ENCODE peak calls at places on chromosomes 4 and X, in six cellular contexts. S is gastrocnemius medialis, C is HCT116, T is IMR-90, Q is GM12891, H is GM12892. Z is an unnamed sample.

GRCh38 chrX:1190596-1191145 is 21.8 kb downstream of the CRLF2 start:
- DNase-seq in S (no peak), T (no peak), H (no peak), Q (no peak), C (no peak), Z (no peak)

GRCh38 chr4:168600796-168601583 is 104.1 kb downstream of the PALLD start:
- DNase-seq in T (no peak), Q (no peak), S (no peak), H (no peak), C (peak; percentile 64), Z (no peak)

GRCh38 chrX:39823848-39824247 is 273.9 kb downstream of the BCOR start:
- DNase-seq in H (no peak), Q (no peak), C (no peak), T (no peak), S (no peak), Z (no peak)

GRCh38 chrX:19283597-19284339 is 60.0 kb upstream of the PDHA1 start:
- DNase-seq in T (no peak), H (no peak), Q (no peak), C (no peak), S (no peak), Z (no peak)

GRCh38 chrX:443676-444210 is 57.0 kb upstream of the PPP2R3B start:
- DNase-seq in T (no peak), S (no peak), Q (no peak), H (no peak), C (no peak), Z (no peak)

GRCh38 chrX:32987139-32987538 is 224.2 kb downstream of the DMD start:
- DNase-seq in H (no peak), Q (no peak), T (no peak), S (no peak), C (no peak), Z (no peak)

GRCh38 chr4:109497511-109497910 is 62.5 kb upstream of the MCUB start:
- DNase-seq in H (no peak), Q (no peak), C (no peak), S (no peak), T (no peak), Z (no peak)

GRCh38 chr4:24805036-24805435 is 9.7 kb downstream of the SOD3 start:
- DNase-seq in H (no peak), T (no peak), Q (no peak), C (no peak), S (no peak), Z (no peak)

GRCh38 chr4:40418430-40419230 is 83.5 kb downstream of the CHRNA9 start:
- DNase-seq in Q (no peak), S (no peak), T (no peak), C (no peak), H (no peak), Z (no peak)

GRCh38 chr4:89173336-89174090 is 62.2 kb downstream of the TIGD2 start:
- DNase-seq in S (no peak), C (no peak), T (no peak), H (no peak), Q (no peak), Z (no peak)

GRCh38 chr4:144575181-144575580 is 70.8 kb upstream of the HHIP start:
- DNase-seq in H (no peak), T (no peak), Q (no peak), C (no peak), S (no peak), Z (no peak)

GRCh38 chrX:105618393-105619101 is 203.8 kb upstream of the NRK start:
- DNase-seq in S (no peak), H (no peak), Q (no peak), T (no peak), C (no peak), Z (no peak)

GRCh38 chrX:35890699-35891098 is 28.8 kb upstream of the CFAP47 start:
- DNase-seq in T (peak; percentile 11), C (no peak), Q (no peak), S (no peak), H (no peak), Z (peak; percentile 0)

GRCh38 chr4:7002336-7002735 is 40.8 kb upstream of the TADA2B start:
- DNase-seq in H (no peak), C (no peak), Q (no peak), T (no peak), S (no peak), Z (no peak)

DNA sequence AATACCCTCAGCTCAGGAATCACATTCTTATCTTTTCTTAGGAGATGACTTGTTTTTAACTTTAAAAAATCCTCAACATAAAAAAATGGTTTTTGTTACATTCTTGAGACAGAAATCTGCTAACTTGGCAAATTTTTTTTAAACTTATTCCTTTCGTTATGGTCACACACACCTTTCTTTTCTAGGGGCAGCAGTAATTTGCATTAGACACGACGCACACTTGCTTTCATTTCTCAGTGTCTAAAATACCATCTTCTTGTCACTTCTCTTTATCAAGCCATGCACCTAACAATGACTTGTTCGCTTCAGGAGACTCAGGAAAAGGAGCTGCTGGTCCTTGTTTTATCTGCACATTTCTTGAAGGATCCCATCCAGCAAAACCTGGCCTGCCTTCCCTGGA is 112.6 kb upstream of the TBL1X start:
- DNase-seq in Q (no peak), C (no peak), T (no peak), S (no peak), H (no peak), Z (no peak)
- TF ChIP-seq POLR2A in Q (no peak), C (no peak), T (no peak), S (no peak), H (no peak), Z (no peak)

DNA sequence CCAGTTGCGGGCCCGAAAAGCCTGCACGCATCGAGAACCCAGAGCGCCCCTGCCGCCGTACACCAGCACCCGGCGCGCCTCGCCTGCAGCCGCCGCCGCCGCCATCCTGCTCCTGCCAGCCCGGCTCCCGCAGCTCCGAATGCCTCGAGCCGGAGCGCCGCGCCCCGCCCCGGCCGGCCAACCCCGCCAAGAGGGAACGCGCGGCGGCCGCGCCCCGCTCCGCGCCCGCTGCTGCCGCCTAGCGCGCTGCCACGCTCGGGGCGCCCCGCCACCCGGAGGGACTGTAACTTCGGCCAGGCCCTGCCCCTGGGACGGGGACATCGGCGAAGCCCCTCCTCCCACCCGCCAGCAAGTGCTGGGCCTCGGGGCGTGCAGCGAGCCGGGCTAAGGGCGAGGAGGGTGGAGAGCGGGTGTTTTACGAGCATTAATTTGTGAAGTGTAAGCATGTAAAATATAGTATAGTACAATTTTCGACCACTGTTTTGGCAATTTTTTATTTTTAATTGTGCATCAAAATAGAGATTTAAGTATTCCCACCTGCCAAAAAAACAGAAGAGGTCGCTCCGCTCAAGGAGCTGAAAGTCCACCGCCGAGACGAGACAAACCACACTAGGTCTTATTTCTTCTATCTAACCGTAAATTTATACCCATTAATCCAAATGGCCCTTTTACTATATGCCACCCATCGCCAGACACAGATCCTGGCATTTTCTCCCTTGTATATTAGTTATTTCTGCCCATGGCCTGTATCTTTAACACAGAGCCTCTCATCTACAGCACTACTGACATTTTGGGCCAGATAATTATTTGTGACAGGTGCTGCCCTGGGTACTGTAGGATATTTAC is at the start of gene QDPR:
- DNase-seq in H (peak; percentile 52), C (peak; percentile 63), S (peak; percentile 75), T (peak; percentile 50), Q (peak; percentile 69), Z (peak; percentile 61)
- TF ChIP-seq POLR2A in H (no peak), C (peak; percentile 27), S (no peak), T (no peak), Q (no peak), Z (peak; percentile 56)

GRCh38 chr4:74658114-74658513 is 136.2 kb downstream of the BTC start:
- DNase-seq in H (no peak), T (no peak), C (no peak), Q (no peak), S (no peak), Z (no peak)
- TF ChIP-seq POLR2A in H (no peak), T (no peak), C (no peak), Q (no peak), S (no peak), Z (no peak)

DNA sequence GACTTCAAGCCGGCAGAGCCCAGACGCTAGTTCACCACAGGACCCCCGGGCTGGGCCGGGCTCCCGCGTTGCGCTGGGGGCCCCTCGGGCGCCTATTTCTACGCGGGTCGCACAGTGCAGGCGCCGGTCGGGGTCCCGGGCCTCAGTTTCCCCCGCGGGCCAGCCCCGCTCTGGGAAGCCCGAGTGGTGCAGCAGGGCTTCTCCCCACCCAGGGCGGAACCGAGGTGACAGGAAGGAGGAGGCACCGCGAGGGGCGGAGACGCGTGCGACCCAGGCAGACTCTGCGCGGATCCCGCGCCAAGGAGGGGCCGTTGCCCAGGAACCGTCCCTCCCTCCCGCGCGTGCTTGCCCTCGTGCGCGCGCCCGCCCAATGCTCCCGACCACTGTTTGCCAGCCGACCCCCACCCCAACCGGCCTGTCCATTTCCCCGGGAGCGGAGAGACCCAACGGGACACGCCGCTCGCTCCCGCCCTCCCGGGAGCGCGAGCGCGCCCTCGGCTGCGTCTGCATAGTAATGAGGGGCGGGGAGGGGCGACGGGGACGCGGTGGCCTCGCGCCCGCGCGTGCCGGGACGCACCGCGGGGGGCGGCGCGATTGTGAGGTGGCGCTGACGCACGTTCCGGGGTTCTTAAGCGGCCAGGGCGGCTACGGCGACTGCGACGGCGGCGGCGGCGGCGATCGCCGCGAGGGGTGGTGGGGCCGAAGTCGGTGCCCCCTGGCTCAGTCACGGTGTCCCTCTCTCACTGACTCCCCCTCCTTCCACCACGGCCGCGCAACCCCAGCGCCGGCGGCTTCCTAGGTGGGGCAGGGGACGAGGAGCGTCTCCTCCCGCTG is at the start of gene CPEB2:
- DNase-seq in T (peak; percentile 97), Q (peak; percentile 76), C (peak; percentile 67), S (peak; percentile 95), H (peak; percentile 69), Z (peak; percentile 58)
- TF ChIP-seq POLR2A in T (peak; percentile 96), Q (peak; percentile 96), C (peak; percentile 80), S (peak; percentile 100), H (peak; percentile 93), Z (peak; percentile 99)

DNA sequence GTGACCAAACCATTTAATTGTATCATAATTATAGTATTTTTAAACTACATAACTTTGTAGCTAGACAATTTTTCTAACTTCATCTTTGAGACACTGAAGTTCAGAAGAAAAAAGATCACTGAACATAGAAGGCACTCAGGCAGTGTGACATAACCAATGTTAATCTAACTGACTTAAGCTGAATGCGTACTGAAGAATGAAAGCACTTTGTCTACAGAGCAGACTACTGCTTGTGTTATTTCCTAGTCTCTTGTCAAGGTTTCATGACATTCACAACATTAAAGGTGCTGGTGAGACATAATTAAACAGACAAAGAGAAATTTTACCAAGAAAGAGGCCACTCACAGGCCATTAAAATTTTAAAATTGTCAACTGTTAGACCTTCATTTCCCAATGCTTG is 13.5 kb downstream of the AMMECR1 start:
- DNase-seq in H (no peak), Q (no peak), C (no peak), S (no peak), T (no peak), Z (no peak)
- TF ChIP-seq POLR2A in H (no peak), Q (no peak), C (no peak), S (no peak), T (no peak), Z (no peak)

DNA sequence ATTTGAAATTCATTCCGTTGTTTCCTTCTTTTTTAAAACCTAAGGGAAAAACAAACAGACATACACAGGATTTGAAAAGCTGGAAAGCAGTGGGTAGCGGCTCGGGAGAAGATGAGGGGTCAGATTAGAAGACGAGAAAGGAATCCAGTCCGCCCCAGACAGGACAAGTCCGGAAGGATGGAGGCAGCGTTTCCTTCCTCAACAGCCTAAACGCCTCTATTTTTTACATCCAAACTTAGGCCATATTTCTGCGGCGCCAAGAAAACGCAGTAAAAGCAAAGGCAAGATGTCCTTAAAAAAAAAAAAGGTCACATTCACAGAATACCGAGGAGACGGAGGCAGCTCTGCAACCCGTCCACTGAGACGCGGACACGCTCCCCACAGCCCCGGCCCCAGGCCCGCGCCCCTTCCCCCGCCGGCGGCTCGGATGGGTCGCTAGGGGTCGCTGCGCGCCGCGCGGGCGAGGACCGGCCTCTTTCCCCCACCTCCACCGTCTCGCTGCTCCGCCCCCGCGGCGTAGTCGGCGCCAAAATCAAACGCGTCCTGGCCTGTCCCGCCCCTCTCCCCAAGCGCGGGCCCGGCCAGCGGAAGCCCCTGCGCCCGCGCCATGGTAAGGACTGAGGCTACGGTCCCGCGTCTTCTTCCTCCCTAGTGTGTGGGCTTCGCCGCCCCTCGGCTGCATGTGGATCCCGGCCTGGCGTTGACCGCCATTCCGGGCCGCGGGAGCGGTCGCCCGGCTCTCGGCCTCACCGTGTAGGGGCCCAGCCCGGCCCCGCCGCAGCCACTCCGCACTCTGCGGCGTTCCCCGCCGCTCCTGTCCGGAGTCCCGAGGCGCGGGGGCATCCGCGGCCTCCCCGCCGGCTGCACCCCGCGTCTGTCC is at the start of gene MND1:
- DNase-seq in T (peak; percentile 71), H (peak; percentile 84), C (peak; percentile 68), S (peak; percentile 64), Q (peak; percentile 78), Z (peak; percentile 61)
- TF ChIP-seq POLR2A in T (peak; percentile 28), H (peak; percentile 71), C (peak; percentile 1), S (no peak), Q (peak; percentile 54), Z (peak; percentile 82)

Z was measured in H54.